ENCODE peak calls at places on chromosomes 1 and 21, in four cellular contexts. One of them, this sample, is unnamed.

GRCh38 chr1:5481889-5482288 is 510.3 kb downstream of the NPHP4 start:
- DNase-seq in H1: peak
- DNase-seq in H9: peak
- DNase-seq in mesendoderm: peak
- DNase-seq in this sample: no peak

GRCh38 chr1:10032287-10032589 is 520 bp upstream of the UBE4B start:
- DNase-seq in H1: no peak
- DNase-seq in H9: no peak
- DNase-seq in mesendoderm: no peak
- DNase-seq in this sample: no peak

GRCh38 chr1:152411144-152411543 is 2.9 kb downstream of the CRNN start:
- DNase-seq in H1: no peak
- DNase-seq in H9: no peak
- DNase-seq in mesendoderm: no peak
- DNase-seq in this sample: no peak

GRCh38 chr1:108592030-108592759 is 32.3 kb downstream of the EEIG2 start:
- DNase-seq in H1: no peak
- DNase-seq in H9: no peak
- DNase-seq in mesendoderm: no peak
- DNase-seq in this sample: no peak

GRCh38 chr1:40664167-40664537 is 1.3 kb downstream of the RIMS3 start:
- DNase-seq in H1: no peak
- DNase-seq in H9: no peak
- DNase-seq in mesendoderm: no peak
- DNase-seq in this sample: no peak

GRCh38 chr21:25871566-25871965 is 136.8 kb downstream of the GABPA start:
- DNase-seq in H1: no peak
- DNase-seq in H9: peak
- DNase-seq in mesendoderm: peak
- DNase-seq in this sample: no peak

GRCh38 chr1:245877976-245878375 is 629.1 kb downstream of the SMYD3 start:
- DNase-seq in H1: no peak
- DNase-seq in H9: no peak
- DNase-seq in mesendoderm: no peak
- DNase-seq in this sample: no peak

GRCh38 chr1:6614953-6615785 is 1.6 kb downstream of the PHF13 start:
- DNase-seq in H1: no peak
- DNase-seq in H9: no peak
- DNase-seq in mesendoderm: peak
- DNase-seq in this sample: no peak

GRCh38 chr1:153612755-153613331 is at the start of gene S100A16:
- DNase-seq in H1: no peak
- DNase-seq in H9: peak
- DNase-seq in mesendoderm: peak
- DNase-seq in this sample: peak

GRCh38 chr1:12636098-12636950 is 7.6 kb upstream of the AADACL4 start:
- DNase-seq in H1: no peak
- DNase-seq in H9: peak
- DNase-seq in mesendoderm: peak
- DNase-seq in this sample: peak
- H4K5ac ChIP-seq in H1: peak
- H4K5ac ChIP-seq in H9: no peak
- H4K5ac ChIP-seq in mesendoderm: no peak
- H4K5ac ChIP-seq in this sample: no peak

GRCh38 chr1:91604632-91605031 is 104.0 kb downstream of the CDC7 start:
- DNase-seq in H1: no peak
- DNase-seq in H9: no peak
- DNase-seq in mesendoderm: no peak
- DNase-seq in this sample: peak
- H4K8ac ChIP-seq in H1: no peak
- H4K8ac ChIP-seq in H9: no peak
- H4K8ac ChIP-seq in mesendoderm: no peak
- H4K8ac ChIP-seq in this sample: peak

GRCh38 chr1:11783556-11783955 is 21.6 kb downstream of the C1orf167 start:
- DNase-seq in H1: no peak
- DNase-seq in H9: no peak
- DNase-seq in mesendoderm: no peak
- DNase-seq in this sample: no peak
- H4K5ac ChIP-seq in H1: no peak
- H4K5ac ChIP-seq in H9: no peak
- H4K5ac ChIP-seq in mesendoderm: no peak
- H4K5ac ChIP-seq in this sample: no peak

GRCh38 chr1:210855440-210855839 is 278.5 kb downstream of the KCNH1 start:
- DNase-seq in H1: peak
- DNase-seq in H9: no peak
- DNase-seq in mesendoderm: peak
- DNase-seq in this sample: no peak

GRCh38 chr1:210853276-210853675 is 280.7 kb downstream of the KCNH1 start:
- DNase-seq in H1: no peak
- DNase-seq in H9: no peak
- DNase-seq in mesendoderm: no peak
- DNase-seq in this sample: no peak

GRCh38 chr1:210857724-210858123 is 276.2 kb downstream of the KCNH1 start:
- DNase-seq in H1: no peak
- DNase-seq in H9: no peak
- DNase-seq in mesendoderm: peak
- DNase-seq in this sample: no peak
- H4K8ac ChIP-seq in H1: no peak
- H4K8ac ChIP-seq in H9: no peak
- H4K8ac ChIP-seq in mesendoderm: no peak
- H4K8ac ChIP-seq in this sample: no peak

GRCh38 chr1:165452336-165453130 is 7.6 kb upstream of the RXRG start:
- DNase-seq in H1: no peak
- DNase-seq in H9: no peak
- DNase-seq in mesendoderm: no peak
- DNase-seq in this sample: no peak

GRCh38 chr1:165454211-165454610 is 9.3 kb upstream of the RXRG start:
- DNase-seq in H1: no peak
- DNase-seq in H9: no peak
- DNase-seq in mesendoderm: no peak
- DNase-seq in this sample: no peak

GRCh38 chr1:165456114-165456513 is 11.2 kb upstream of the RXRG start:
- DNase-seq in H1: no peak
- DNase-seq in H9: no peak
- DNase-seq in mesendoderm: no peak
- DNase-seq in this sample: no peak

GRCh38 chr1:165455111-165455510 is 10.2 kb upstream of the RXRG start:
- DNase-seq in H1: no peak
- DNase-seq in H9: no peak
- DNase-seq in mesendoderm: no peak
- DNase-seq in this sample: no peak

DNA sequence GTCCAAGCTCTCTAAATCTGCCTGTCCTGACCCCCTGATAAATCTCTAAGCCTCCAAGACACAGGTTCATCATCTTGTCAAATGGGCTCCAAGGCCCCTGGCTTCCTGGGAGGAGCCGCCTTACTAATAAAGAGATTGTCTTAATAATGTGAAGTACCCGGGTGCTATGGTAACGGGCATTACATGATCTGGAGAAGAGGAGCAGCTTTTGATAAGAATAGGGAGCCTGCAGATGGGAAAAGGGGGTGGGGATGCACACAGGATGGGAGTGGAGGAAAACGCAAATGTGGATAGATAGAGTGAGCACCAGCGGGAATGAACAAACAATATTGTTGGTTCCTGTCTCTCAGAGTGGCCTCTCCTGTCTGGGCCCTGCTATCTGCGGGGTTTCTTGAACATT is 11.9 kb upstream of the RXRG start:
- DNase-seq in H1: no peak
- DNase-seq in H9: no peak
- DNase-seq in mesendoderm: peak
- DNase-seq in this sample: no peak
- H4K5ac ChIP-seq in H1: no peak
- H4K5ac ChIP-seq in H9: no peak
- H4K5ac ChIP-seq in mesendoderm: no peak
- H4K5ac ChIP-seq in this sample: no peak

GRCh38 chr1:59149435-59149834 is 147.5 kb upstream of the FGGY start:
- DNase-seq in H1: no peak
- DNase-seq in H9: no peak
- DNase-seq in mesendoderm: no peak
- DNase-seq in this sample: no peak
- H4K8ac ChIP-seq in H1: no peak
- H4K8ac ChIP-seq in H9: no peak
- H4K8ac ChIP-seq in mesendoderm: no peak
- H4K8ac ChIP-seq in this sample: peak

GRCh38 chr1:18132707-18133066 is 25.1 kb downstream of the IGSF21 start:
- DNase-seq in H1: no peak
- DNase-seq in H9: no peak
- DNase-seq in mesendoderm: no peak
- DNase-seq in this sample: no peak
- H4K5ac ChIP-seq in H1: no peak
- H4K5ac ChIP-seq in H9: no peak
- H4K5ac ChIP-seq in mesendoderm: no peak
- H4K5ac ChIP-seq in this sample: no peak

GRCh38 chr1:173406783-173407230 is 70.3 kb upstream of the PRDX6 start:
- DNase-seq in H1: no peak
- DNase-seq in H9: no peak
- DNase-seq in mesendoderm: no peak
- DNase-seq in this sample: no peak
- H4K8ac ChIP-seq in H1: peak
- H4K8ac ChIP-seq in H9: no peak
- H4K8ac ChIP-seq in mesendoderm: no peak
- H4K8ac ChIP-seq in this sample: no peak

GRCh38 chr1:226563666-226564065 is 15.1 kb downstream of the STUM start:
- DNase-seq in H1: no peak
- DNase-seq in H9: no peak
- DNase-seq in mesendoderm: no peak
- DNase-seq in this sample: no peak

GRCh38 chr1:226558293-226558692 is 9.7 kb downstream of the STUM start:
- DNase-seq in H1: no peak
- DNase-seq in H9: no peak
- DNase-seq in mesendoderm: no peak
- DNase-seq in this sample: no peak

GRCh38 chr1:226557424-226557823 is 8.9 kb downstream of the STUM start:
- DNase-seq in H1: no peak
- DNase-seq in H9: no peak
- DNase-seq in mesendoderm: no peak
- DNase-seq in this sample: no peak

GRCh38 chr1:226562989-226563388 is 14.4 kb downstream of the STUM start:
- DNase-seq in H1: no peak
- DNase-seq in H9: no peak
- DNase-seq in mesendoderm: no peak
- DNase-seq in this sample: no peak

DNA sequence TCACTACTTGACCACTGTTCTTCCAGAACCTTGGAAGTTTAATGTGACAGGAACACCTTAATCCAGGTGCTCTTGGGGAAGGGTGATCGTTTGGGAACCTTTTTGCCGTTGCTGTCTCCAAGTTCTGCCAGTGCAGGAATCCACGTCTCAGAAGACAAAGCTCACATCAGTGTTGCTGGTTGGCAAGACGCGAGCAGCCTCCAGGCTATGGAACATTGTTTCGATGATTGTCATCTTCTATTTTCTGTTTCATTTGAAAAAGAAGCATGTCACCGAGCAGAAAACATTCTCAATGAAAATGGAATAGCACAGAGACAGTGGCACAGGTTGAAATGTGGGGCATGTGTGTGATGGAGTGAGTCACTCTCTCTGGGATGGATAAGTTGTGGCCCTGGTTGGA is 11.7 kb downstream of the STUM start:
- DNase-seq in H1: no peak
- DNase-seq in H9: no peak
- DNase-seq in mesendoderm: no peak
- DNase-seq in this sample: no peak
- H4K5ac ChIP-seq in H1: no peak
- H4K5ac ChIP-seq in H9: no peak
- H4K5ac ChIP-seq in mesendoderm: no peak
- H4K5ac ChIP-seq in this sample: no peak

GRCh38 chr1:88422037-88422436 is 262.0 kb upstream of the PKN2 start:
- DNase-seq in H1: no peak
- DNase-seq in H9: no peak
- DNase-seq in mesendoderm: no peak
- DNase-seq in this sample: no peak
- H4K8ac ChIP-seq in H1: no peak
- H4K8ac ChIP-seq in H9: no peak
- H4K8ac ChIP-seq in mesendoderm: no peak
- H4K8ac ChIP-seq in this sample: no peak